ENCODE peak calls at places on chromosomes 2 and 18, in five cellular contexts. G, I, F, Q and Z are unnamed samples. For H3K4me1, the result is how much of the 10 kb centered on the place peaks cover.

GRCh38 chr2:140117371-140117770 is 1337.2 kb upstream of the NXPH2 start:
- DNase-seq in F (no peak), Q (no peak), I (no peak), G (no peak), Z (no peak)

GRCh38 chr2:144362401-144362800 is 157.5 kb downstream of the ZEB2 start:
- DNase-seq in Q (no peak), I (no peak), G (no peak), F (no peak), Z (no peak)

GRCh38 chr18:31679133-31679731 is 5.1 kb downstream of the B4GALT6 start:
- DNase-seq in F (no peak), Q (no peak), I (no peak), G (no peak), Z (no peak)

GRCh38 chr2:36357506-36358316 is 2.1 kb downstream of the CRIM1 start:
- DNase-seq in F (no peak), G (no peak), Q (no peak), I (peak), Z (peak)

GRCh38 chr2:58923869-58924268 is 682.7 kb upstream of the FANCL start:
- DNase-seq in Q (no peak), I (no peak), F (no peak), G (no peak), Z (no peak)

GRCh38 chr2:37648316-37649011 is 23.0 kb downstream of the CDC42EP3 start:
- DNase-seq in Q (no peak), F (peak), G (no peak), I (no peak), Z (peak)

GRCh38 chr2:128425216-128425615 is 106.5 kb upstream of the HS6ST1 start:
- DNase-seq in F (no peak), Q (no peak), I (no peak), G (no peak), Z (no peak)

GRCh38 chr18:74166397-74166796 is 18.1 kb downstream of the TIMM21 start:
- DNase-seq in F (no peak), Q (no peak), I (no peak), G (no peak), Z (no peak)

GRCh38 chr2:132677661-132678060 is 7.7 kb upstream of the LYPD1 start:
- DNase-seq in F (no peak), Q (no peak), G (no peak), I (no peak), Z (no peak)

GRCh38 chr2:172986040-172986439 is 89.6 kb upstream of the MAP3K20 start:
- DNase-seq in Q (no peak), I (no peak), G (no peak), F (no peak), Z (no peak)

GRCh38 chr2:224716921-224717320 is 756 bp upstream of the CCDC195 start:
- DNase-seq in Q (no peak), F (no peak), G (no peak), I (no peak), Z (no peak)

GRCh38 chr2:136025057-136025973 is 39.9 kb upstream of the DARS1 start:
- DNase-seq in G (no peak), Q (peak), F (no peak), I (peak), Z (no peak)

GRCh38 chr2:98134138-98134537 is 47.2 kb downstream of the VWA3B start:
- DNase-seq in Q (no peak), I (no peak), F (no peak), G (no peak), Z (no peak)

GRCh38 chr2:10185046-10185445 is 62.5 kb downstream of the RRM2 start:
- DNase-seq in I (no peak), Q (no peak), F (no peak), G (no peak), Z (no peak)

GRCh38 chr2:160375802-160376469 is 117.7 kb downstream of the RBMS1 start:
- DNase-seq in G (no peak), Q (no peak), F (no peak), I (no peak), Z (no peak)

GRCh38 chr2:221124542-221125235 is 447.4 kb downstream of the EPHA4 start:
- DNase-seq in I (no peak), F (no peak), G (no peak), Q (no peak), Z (no peak)

GRCh38 chr2:70089220-70089945 is 2.1 kb downstream of the PCBP1 start:
- DNase-seq in Q (peak), I (no peak), G (no peak), F (no peak), Z (no peak)

GRCh38 chr2:209471037-209471436 is 47.2 kb downstream of the MAP2 start:
- DNase-seq in Q (no peak), I (no peak), F (no peak), G (no peak), Z (no peak)

GRCh38 chr2:160460333-160460731 is 33.3 kb downstream of the RBMS1 start:
- DNase-seq in F (no peak), G (no peak), Q (no peak), I (no peak), Z (no peak)

GRCh38 chr18:23377669-23378469 is 75.2 kb upstream of the RIOK3 start:
- DNase-seq in Q (no peak), F (no peak), G (no peak), I (no peak), Z (no peak)

GRCh38 chr2:237631801-237632585 is 4.6 kb downstream of the LRRFIP1 start:
- DNase-seq in F (no peak), G (no peak), Q (no peak), I (no peak), Z (no peak)

GRCh38 chr2:102103992-102104871 is 38.3 kb upstream of the IL1R1 start:
- DNase-seq in F (peak), G (peak), I (peak), Q (peak), Z (no peak)

GRCh38 chr2:17791121-17791902 is 24.9 kb upstream of the MSGN1 start:
- DNase-seq in F (no peak), G (no peak), Q (no peak), I (no peak), Z (no peak)

GRCh38 chr2:199716807-199717586 is 134.0 kb downstream of the FTCDNL1 start:
- DNase-seq in I (no peak), Q (no peak), G (no peak), F (no peak), Z (no peak)

GRCh38 chr18:63293930-63294329 is 25.6 kb downstream of the BCL2 start:
- DNase-seq in G (no peak), F (no peak), Q (no peak), I (no peak), Z (no peak)

GRCh38 chr2:72619622-72620021 is 206.2 kb downstream of the EXOC6B start:
- DNase-seq in Q (no peak), I (no peak), F (no peak), G (no peak), Z (no peak)

GRCh38 chr2:163601377-163601776 is 134.4 kb downstream of the FIGN start:
- DNase-seq in G (no peak), Q (no peak), F (no peak), I (no peak), Z (no peak)

GRCh38 chr18:8701546-8702118 is 3.7 kb upstream of the MTCL1 start:
- DNase-seq in G (no peak), I (no peak), Q (peak), F (no peak), Z (no peak)

GRCh38 chr18:57780318-57781127 is 22.6 kb downstream of the ATP8B1 start:
- DNase-seq in G (no peak), Q (no peak), I (peak), F (no peak), Z (no peak)

GRCh38 chr2:98505991-98506664 is 61.5 kb downstream of the INPP4A start:
- DNase-seq in F (no peak), Q (no peak), I (no peak), G (no peak), Z (no peak)

GRCh38 chr18:32906506-32907214 is 133.8 kb upstream of the KLHL14 start:
- DNase-seq in G (no peak), F (no peak), Q (no peak), I (no peak), Z (no peak)

GRCh38 chr2:14081526-14081925 is 551.0 kb upstream of the LRATD1 start:
- DNase-seq in G (no peak), F (no peak), I (no peak), Q (no peak), Z (no peak)

GRCh38 chr2:84786601-84787000 is 94.3 kb downstream of the TRABD2A start:
- DNase-seq in I (no peak), F (no peak), Q (no peak), G (no peak), Z (no peak)

GRCh38 chr2:223032187-223033142 is 19.5 kb upstream of the KCNE4 start:
- DNase-seq in F (no peak), I (no peak), Q (no peak), G (no peak), Z (no peak)

GRCh38 chr2:105252271-105252670 is 10.7 kb downstream of the GPR45 start:
- DNase-seq in Q (no peak), I (no peak), G (no peak), F (no peak), Z (no peak)

GRCh38 chr2:105244443-105244842 is 2.9 kb downstream of the GPR45 start:
- DNase-seq in I (no peak), G (no peak), Q (no peak), F (no peak), Z (no peak)

GRCh38 chr2:105249181-105249580 is 7.6 kb downstream of the GPR45 start:
- DNase-seq in Q (no peak), F (no peak), I (no peak), G (no peak), Z (no peak)

GRCh38 chr2:105249891-105250290 is 8.3 kb downstream of the GPR45 start:
- DNase-seq in G (no peak), I (no peak), F (no peak), Q (no peak), Z (no peak)

DNA sequence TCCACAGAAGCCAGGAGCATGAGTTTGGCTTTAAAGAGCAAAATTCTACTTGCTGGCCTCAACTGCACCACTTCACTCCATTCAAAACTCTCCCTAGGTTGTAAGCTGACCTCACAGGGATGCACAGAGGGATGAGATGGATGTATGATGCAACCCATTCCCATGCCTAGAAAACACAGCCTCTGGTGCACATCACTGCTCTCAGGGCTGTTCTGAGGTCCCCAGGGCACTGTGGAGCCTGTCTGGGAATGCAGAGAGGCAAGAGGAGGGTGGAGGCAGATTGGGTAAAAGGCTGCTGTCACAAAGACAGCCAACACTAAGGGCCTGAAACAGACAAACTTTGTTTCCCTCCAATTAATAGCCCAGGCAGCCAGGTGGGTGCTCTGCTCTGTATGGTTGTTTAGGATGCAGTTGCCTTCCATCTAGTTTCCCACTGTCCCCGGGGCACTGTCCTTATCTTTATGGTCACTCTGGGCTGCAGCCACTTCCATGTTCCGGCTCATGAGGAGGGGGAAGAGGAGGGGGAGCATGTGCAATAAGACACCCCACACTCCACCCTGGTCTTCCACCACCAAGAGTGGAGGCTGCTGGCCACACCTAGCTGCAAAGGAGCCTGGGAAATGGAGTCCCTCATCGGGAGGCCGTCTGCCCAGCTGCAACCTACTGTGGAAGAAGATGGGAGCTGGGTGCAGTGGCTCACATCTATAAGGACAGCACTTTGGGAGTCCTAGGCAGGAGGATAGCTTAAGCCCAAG is 7.0 kb downstream of the GPR45 start:
- DNase-seq in I (no peak), G (no peak), Q (no peak), F (no peak), Z (no peak)
- H3K27ac ChIP-seq in I (no peak), G (no peak), Q (no peak), F (no peak), Z (no peak)

GRCh38 chr18:35047697-35048292 is 6.6 kb downstream of the MAPRE2 start:
- DNase-seq in G (no peak), Q (no peak), F (no peak), I (no peak), Z (no peak)
- H3K4me1 ChIP-seq in G (under half), Q (under half), F (under half), I (under half), Z (half or more)

GRCh38 chr2:130728549-130729310 is at the start of gene GPR148:
- DNase-seq in Q (no peak), G (no peak), I (no peak), F (no peak), Z (no peak)
- H3K4me3 ChIP-seq in Q (peak), G (peak), I (peak), F (peak), Z (peak)

DNA sequence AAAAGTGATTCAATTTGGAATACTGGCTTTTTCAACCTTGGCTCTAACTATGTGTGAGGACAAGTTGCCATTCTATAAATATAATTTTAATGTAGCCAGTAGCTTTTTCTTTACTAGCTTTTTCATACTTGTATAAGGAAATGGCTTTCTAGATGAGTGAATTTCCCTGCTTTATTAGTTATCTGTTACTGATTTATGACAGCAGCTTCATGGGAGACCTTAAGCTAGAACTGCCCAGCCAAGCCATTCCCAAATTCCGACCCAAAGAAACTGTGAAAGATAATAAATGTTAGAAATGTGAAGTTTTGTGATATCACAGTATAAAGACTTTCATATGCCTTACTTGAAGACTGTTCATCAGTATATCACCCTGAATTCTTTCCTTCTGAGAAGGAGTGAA is 32.3 kb downstream of the BABAM2 start:
- DNase-seq in Q (no peak), F (no peak), G (no peak), I (no peak), Z (no peak)
- H3K27ac ChIP-seq in Q (peak), F (no peak), G (no peak), I (peak), Z (no peak)

GRCh38 chr18:48921305-48922202 is 29.2 kb downstream of the SMAD7 start:
- DNase-seq in Q (no peak), I (peak), G (no peak), F (no peak), Z (no peak)
- H3K4me1 ChIP-seq in Q (under half), I (under half), G (half or more), F (under half), Z (under half)

DNA sequence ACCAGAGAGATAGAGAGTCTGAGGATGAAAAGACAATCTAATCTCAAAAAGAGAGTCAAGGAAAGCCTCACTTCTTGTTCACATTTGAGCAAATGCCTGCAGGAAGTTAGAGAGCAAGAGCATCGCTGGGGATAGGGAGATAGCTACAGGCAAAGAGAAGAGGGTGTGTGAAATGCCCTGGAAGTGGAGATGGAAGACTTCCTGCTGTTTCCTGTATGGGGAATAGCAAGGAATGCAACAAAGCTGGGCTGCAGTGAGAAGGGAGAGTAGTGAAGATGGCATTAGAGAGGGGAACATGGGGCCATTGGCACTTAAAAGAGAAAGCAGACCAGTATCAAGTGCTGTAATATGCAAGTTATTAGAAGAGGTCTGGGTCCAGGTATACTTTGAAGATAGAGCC is 488.6 kb downstream of the METTL4 start:
- DNase-seq in G (no peak), F (no peak), Q (no peak), I (no peak), Z (no peak)
- H3K4me3 ChIP-seq in G (no peak), F (no peak), Q (no peak), I (no peak), Z (no peak)

GRCh38 chr2:197090713-197091367 is 164.3 kb upstream of the PGAP1 start:
- DNase-seq in G (no peak), F (no peak), Q (no peak), I (no peak), Z (no peak)

GRCh38 chr2:197088694-197089093 is 162.2 kb upstream of the PGAP1 start:
- DNase-seq in F (no peak), I (no peak), Q (no peak), G (no peak), Z (no peak)

GRCh38 chr2:197092431-197092830 is 165.9 kb upstream of the PGAP1 start:
- DNase-seq in Q (no peak), F (no peak), G (no peak), I (peak), Z (no peak)

GRCh38 chr2:197086500-197086899 is 160.0 kb upstream of the PGAP1 start:
- DNase-seq in G (no peak), Q (no peak), F (no peak), I (no peak), Z (no peak)

DNA sequence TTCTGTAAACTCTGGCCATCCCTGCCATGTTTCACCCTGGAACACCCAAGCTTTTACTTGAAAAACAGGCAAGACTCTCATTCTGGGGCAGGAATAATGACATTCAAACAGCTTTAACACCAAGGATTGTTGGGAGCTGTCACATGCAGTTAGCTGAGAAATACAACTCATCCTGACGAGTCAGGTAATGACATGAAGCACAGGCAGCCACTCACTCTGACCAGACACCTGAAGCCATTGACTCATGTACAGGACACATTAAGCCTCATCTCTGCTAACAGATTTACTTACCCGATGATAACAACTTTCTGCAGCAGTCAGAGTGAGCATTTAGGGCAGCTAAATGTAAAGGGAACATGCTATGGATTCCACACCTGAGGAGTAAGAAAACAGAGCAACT is 163.2 kb upstream of the PGAP1 start:
- DNase-seq in I (no peak), F (no peak), G (no peak), Q (no peak), Z (no peak)
- H3K27ac ChIP-seq in I (peak), F (no peak), G (no peak), Q (no peak), Z (no peak)

DNA sequence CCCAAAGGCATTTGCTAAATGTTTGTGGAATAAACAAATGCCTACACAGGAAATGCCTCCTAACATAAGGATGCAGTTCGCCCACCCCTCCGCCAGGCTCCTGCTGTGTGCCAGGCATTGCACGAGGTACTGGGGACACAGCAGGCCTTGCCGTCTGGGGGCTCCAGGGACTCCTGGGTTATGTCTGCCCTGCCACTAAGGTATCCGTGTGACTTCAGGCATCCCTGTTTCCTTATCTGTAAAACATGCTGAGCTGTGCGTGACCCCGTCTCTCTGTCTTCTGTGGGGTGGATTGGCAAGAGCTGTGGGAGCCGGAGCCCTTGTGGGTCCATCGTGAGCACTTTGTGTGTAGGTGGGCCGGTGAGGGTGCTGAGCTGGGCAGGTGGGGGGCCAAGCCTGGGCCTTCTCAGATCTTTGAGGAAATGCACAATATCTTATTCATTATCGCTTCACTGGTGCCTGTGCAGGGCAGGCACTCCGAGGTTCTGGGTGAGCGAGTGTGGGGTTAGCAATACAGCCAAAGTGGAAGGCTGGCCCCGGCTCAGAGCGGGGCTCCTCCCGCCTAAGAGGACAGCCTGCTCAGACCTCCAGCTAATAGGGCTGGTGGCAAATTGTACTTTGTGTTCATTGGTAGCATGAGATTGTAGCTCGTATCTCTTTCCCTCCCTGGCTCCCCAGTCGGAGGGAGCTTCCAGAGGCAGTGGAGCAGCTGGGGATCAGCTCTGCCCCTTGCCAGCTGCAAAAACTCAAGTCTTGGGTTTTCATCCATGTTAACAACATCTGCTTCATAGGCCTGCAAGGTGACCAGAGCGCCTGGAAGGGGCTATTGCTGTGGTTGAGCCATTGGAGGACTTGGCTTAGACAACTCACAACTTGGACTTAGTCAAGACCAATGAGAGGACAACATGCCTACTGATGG is 126.8 kb downstream of the GLI2 start:
- DNase-seq in G (no peak), F (no peak), Q (no peak), I (no peak), Z (no peak)
- H3K4me1 ChIP-seq in G (under half), F (under half), Q (under half), I (under half), Z (under half)

GRCh38 chr2:164911832-164912231 is 43.5 kb downstream of the SLC38A11 start:
- DNase-seq in G (no peak), Q (no peak), I (no peak), F (no peak), Z (no peak)

GRCh38 chr2:164906947-164907346 is 48.4 kb downstream of the SLC38A11 start:
- DNase-seq in Q (no peak), G (no peak), F (no peak), I (no peak), Z (no peak)

GRCh38 chr2:164913011-164913410 is 42.3 kb downstream of the SLC38A11 start:
- DNase-seq in I (no peak), G (no peak), Q (no peak), F (no peak), Z (no peak)

GRCh38 chr2:164913640-164914346 is 41.5 kb downstream of the SLC38A11 start:
- DNase-seq in F (no peak), I (no peak), G (no peak), Q (no peak), Z (no peak)

GRCh38 chr2:164910091-164910899 is 45.0 kb downstream of the SLC38A11 start:
- DNase-seq in Q (peak), G (no peak), F (no peak), I (no peak), Z (no peak)
- H3K4me3 ChIP-seq in Q (peak), G (no peak), F (no peak), I (no peak), Z (no peak)